ENCODE peak calls at places on chromosomes 11 and 22, in ten cellular contexts. R is osteoblast; W is ascending aorta; N is uterus; E is CD4-positive, alpha-beta T cell; D is IMR-90; C is H9; T is GM06990; J is colonic mucosa; G is HepG2. A is an unnamed sample.

GRCh38 chr11:121672630-121673487 is 220.1 kb upstream of the SORL1-AS1 start:
- DNase-seq in R (no peak), W (no peak), N (no peak), E (no peak), D (no peak), C (no peak), T (no peak), J (no peak), G (no peak), A (no peak)

GRCh38 chr11:134665571-134666268 is 253.7 kb upstream of the B3GAT1 start:
- DNase-seq in R (no peak), W (no peak), N (no peak), E (no peak), D (no peak), C (no peak), T (no peak), J (no peak), G (no peak), A (no peak)

GRCh38 chr22:28772633-28773460 is at the start of gene CCDC117:
- DNase-seq in R (peak; percentile 99), W (peak; percentile 86), N (peak; percentile 93), E (peak; percentile 85), D (peak; percentile 95), C (peak; percentile 96), T (peak; percentile 90), J (peak; percentile 98), G (peak; percentile 90), A (peak; percentile 75)

GRCh38 chr11:68266121-68266891 is 5.5 kb downstream of the C11orf24 start:
- DNase-seq in R (no peak), W (no peak), N (no peak), E (no peak), D (no peak), C (peak; percentile 19), T (peak; percentile 67), J (no peak), G (no peak), A (no peak)

GRCh38 chr11:30936476-30936875 is 350.3 kb upstream of the MPPED2 start:
- DNase-seq in R (no peak), W (no peak), N (no peak), E (no peak), D (peak; percentile 27), C (no peak), T (no peak), J (no peak), G (no peak), A (no peak)

GRCh38 chr11:59224419-59224928 is 11.7 kb upstream of the MPEG1 start:
- DNase-seq in R (no peak), W (no peak), N (no peak), E (no peak), D (no peak), C (no peak), T (no peak), J (no peak), G (no peak), A (no peak)

GRCh38 chr22:18032455-18033101 is 8.2 kb upstream of the MICAL3 start:
- DNase-seq in R (peak; percentile 68), W (no peak), N (peak; percentile 43), E (no peak), D (peak; percentile 83), C (no peak), T (no peak), J (no peak), G (no peak), A (no peak)

GRCh38 chr11:63850946-63851345 is 12.0 kb downstream of the MARK2 start:
- DNase-seq in R (no peak), W (no peak), N (no peak), E (no peak), D (no peak), C (no peak), T (no peak), J (no peak), G (no peak), A (no peak)

GRCh38 chr11:70583781-70584218 is 185.5 kb downstream of the CTTN start:
- DNase-seq in R (peak; percentile 44), W (no peak), N (no peak), E (no peak), D (no peak), C (no peak), T (no peak), J (no peak), G (no peak), A (no peak)

GRCh38 chr22:41983516-41983915 is 14.3 kb downstream of the SEPTIN3 start:
- DNase-seq in R (no peak), W (no peak), N (no peak), E (no peak), D (no peak), C (no peak), T (no peak), J (no peak), G (no peak), A (no peak)

GRCh38 chr11:22479986-22480740 is 142.0 kb downstream of the SLC17A6 start:
- DNase-seq in R (no peak), W (no peak), N (no peak), E (no peak), D (no peak), C (no peak), T (no peak), J (no peak), G (no peak), A (no peak)

GRCh38 chr11:35486446-35486845 is 39.0 kb downstream of the PAMR1 start:
- DNase-seq in R (no peak), W (no peak), N (no peak), E (no peak), D (no peak), C (no peak), T (no peak), J (no peak), G (no peak), A (no peak)

GRCh38 chr11:130369713-130370112 is 55.0 kb upstream of the ZBTB44 start:
- DNase-seq in R (no peak), W (no peak), N (no peak), E (no peak), D (no peak), C (no peak), T (no peak), J (no peak), G (no peak), A (no peak)

GRCh38 chr11:31808721-31809542 is 2.2 kb downstream of the PAX6 start:
- DNase-seq in R (peak; percentile 66), W (no peak), N (no peak), E (no peak), D (no peak), C (no peak), T (no peak), J (no peak), G (no peak), A (no peak)

GRCh38 chr22:21074092-21074715 is 28.5 kb downstream of the LRRC74B start:
- DNase-seq in R (peak; percentile 97), W (peak; percentile 11), N (no peak), E (no peak), D (peak; percentile 83), C (no peak), T (no peak), J (no peak), G (no peak), A (no peak)

GRCh38 chr22:19799322-19800190 is 39.0 kb downstream of the TBX1 start:
- DNase-seq in R (peak; percentile 99), W (peak; percentile 36), N (peak; percentile 90), E (no peak), D (peak; percentile 92), C (no peak), T (no peak), J (no peak), G (no peak), A (no peak)
- TF ChIP-seq CTCF in R (no peak), W (no peak), N (no peak), E (no peak), D (peak; percentile 16), C (no peak), T (no peak), J (no peak), G (no peak), A (no peak)

GRCh38 chr11:65662247-65662801 is 392 bp downstream of the RELA start:
- DNase-seq in R (peak; percentile 89), W (no peak), N (no peak), E (no peak), D (no peak), C (no peak), T (no peak), J (peak; percentile 40), G (no peak), A (no peak)

GRCh38 chr11:65658174-65659021 is 4.3 kb downstream of the RELA start:
- DNase-seq in R (no peak), W (no peak), N (no peak), E (no peak), D (no peak), C (no peak), T (no peak), J (no peak), G (no peak), A (no peak)

GRCh38 chr11:65657426-65657825 is 5.3 kb downstream of the RELA start:
- DNase-seq in R (no peak), W (no peak), N (no peak), E (no peak), D (no peak), C (no peak), T (no peak), J (no peak), G (no peak), A (no peak)

GRCh38 chr11:65661599-65662246 is 993 bp downstream of the RELA start:
- DNase-seq in R (peak; percentile 73), W (no peak), N (peak; percentile 27), E (no peak), D (no peak), C (no peak), T (peak; percentile 13), J (no peak), G (no peak), A (no peak)

DNA sequence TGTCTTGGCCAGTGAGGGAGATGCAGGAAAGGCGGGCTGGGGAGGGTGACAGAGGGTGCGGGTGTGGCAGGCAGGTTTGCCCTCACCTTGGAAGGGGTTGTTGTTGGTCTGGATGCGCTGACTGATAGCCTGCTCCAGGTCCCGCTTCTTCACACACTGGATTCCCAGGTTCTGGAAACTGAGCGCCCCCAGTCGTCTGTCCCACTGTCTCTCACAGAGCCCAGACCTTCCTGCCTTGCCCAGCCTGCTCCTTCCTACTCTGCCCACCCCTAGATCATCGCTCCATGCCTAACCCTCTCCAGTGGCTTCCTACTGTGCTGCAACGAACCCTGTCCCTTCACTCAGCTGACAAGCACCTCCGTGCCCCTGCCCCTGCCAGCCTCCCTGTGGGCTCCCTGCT is 2.7 kb downstream of the RELA start:
- DNase-seq in R (no peak), W (no peak), N (no peak), E (no peak), D (no peak), C (no peak), T (no peak), J (no peak), G (no peak), A (no peak)
- TF ChIP-seq CTCF in R (no peak), W (no peak), N (no peak), E (no peak), D (no peak), C (no peak), T (no peak), J (no peak), G (no peak), A (no peak)

GRCh38 chr11:122879785-122880184 is 2.8 kb upstream of the JHY start:
- DNase-seq in R (no peak), W (no peak), N (no peak), E (no peak), D (no peak), C (peak; percentile 54), T (no peak), J (no peak), G (no peak), A (no peak)
- TF ChIP-seq CTCF in R (no peak), W (no peak), N (no peak), E (no peak), D (no peak), C (peak; percentile 55), T (no peak), J (no peak), G (no peak), A (no peak)

GRCh38 chr11:115869780-115870431 is 365.7 kb upstream of the CADM1 start:
- DNase-seq in R (no peak), W (no peak), N (no peak), E (no peak), D (peak; percentile 51), C (peak; percentile 73), T (peak; percentile 65), J (no peak), G (peak; percentile 13), A (no peak)
- TF ChIP-seq CTCF in R (peak; percentile 10), W (no peak), N (no peak), E (no peak), D (peak; percentile 61), C (peak; percentile 81), T (peak; percentile 89), J (peak; percentile 34), G (peak; percentile 49), A (peak; percentile 40)